ENCODE peak calls at places on chromosomes 12 and 14, in seven cellular contexts. N is HT1080; O is hepatic stellate cell; I is memory B cell; K is activated CD8-positive, alpha-beta memory T cell treated with anti-CD3 and anti-CD28 coated beads for 48 hours; Q is prostate gland; U is osteocyte. E is an unnamed sample.

GRCh38 chr14:94040247-94040646 is 14.1 kb downstream of the OTUB2 start:
- DNase-seq in N (no peak), O (no peak), I (no peak), K (no peak), Q (no peak), U (no peak), E (no peak)

GRCh38 chr12:1474567-1475153 is 119.7 kb downstream of the FBXL14 start:
- DNase-seq in N (peak; percentile 90), O (peak; percentile 65), I (no peak), K (no peak), Q (no peak), U (no peak), E (peak; percentile 67)

GRCh38 chr12:25135531-25136154 is 59.3 kb downstream of the DNAI7 start:
- DNase-seq in N (peak; percentile 15), O (no peak), I (no peak), K (no peak), Q (no peak), U (peak; percentile 88), E (no peak)

GRCh38 chr14:105439710-105440553 is 20.3 kb downstream of the MTA1 start:
- DNase-seq in N (no peak), O (peak; percentile 47), I (no peak), K (no peak), Q (no peak), U (no peak), E (no peak)

GRCh38 chr12:54360717-54361456 is 3.4 kb downstream of the GPR84 start:
- DNase-seq in N (peak; percentile 72), O (peak; percentile 47), I (peak; percentile 42), K (no peak), Q (peak; percentile 70), U (peak; percentile 90), E (peak; percentile 86)

GRCh38 chr14:58787601-58788000 is 149.8 kb downstream of the DACT1 start:
- DNase-seq in N (no peak), O (no peak), I (no peak), K (no peak), Q (no peak), U (no peak), E (no peak)

GRCh38 chr12:41277019-41277770 is 89.1 kb downstream of the PDZRN4 start:
- DNase-seq in N (no peak), O (peak; percentile 20), I (peak; percentile 14), K (no peak), Q (peak; percentile 10), U (no peak), E (peak; percentile 57)

GRCh38 chr14:99571303-99571986 is 32.6 kb downstream of the CCDC85C start:
- DNase-seq in N (no peak), O (no peak), I (no peak), K (no peak), Q (peak; percentile 81), U (no peak), E (peak; percentile 33)

GRCh38 chr14:62443796-62444195 is 601.5 kb downstream of the KCNH5 start:
- DNase-seq in N (peak; percentile 91), O (no peak), I (no peak), K (no peak), Q (no peak), U (no peak), E (peak; percentile 42)

GRCh38 chr12:93758974-93759373 is 81.8 kb downstream of the CRADD start:
- DNase-seq in N (no peak), O (no peak), I (no peak), K (no peak), Q (no peak), U (no peak), E (no peak)

GRCh38 chr14:33602396-33602795 is 348.5 kb downstream of the EGLN3 start:
- DNase-seq in N (no peak), O (no peak), I (no peak), K (no peak), Q (no peak), U (no peak), E (no peak)

GRCh38 chr14:67510121-67510520 is 21.6 kb upstream of the TMEM229B start:
- DNase-seq in N (peak; percentile 44), O (no peak), I (no peak), K (no peak), Q (no peak), U (no peak), E (no peak)

GRCh38 chr14:77508876-77509275 is 10.3 kb upstream of the ISM2 start:
- DNase-seq in N (no peak), O (no peak), I (no peak), K (no peak), Q (no peak), U (no peak), E (peak; percentile 64)

GRCh38 chr12:52044284-52044983 is 6.8 kb upstream of the NR4A1 start:
- DNase-seq in N (no peak), O (peak; percentile 84), I (no peak), K (no peak), Q (peak; percentile 94), U (no peak), E (no peak)

GRCh38 chr12:62466018-62466595 is 519 bp upstream of the MON2 start:
- DNase-seq in N (peak; percentile 32), O (peak; percentile 69), I (peak; percentile 36), K (no peak), Q (peak; percentile 30), U (no peak), E (peak; percentile 44)

GRCh38 chr14:103124501-103125001 is 1.3 kb downstream of the TNFAIP2 start:
- DNase-seq in N (no peak), O (no peak), I (no peak), K (no peak), Q (no peak), U (no peak), E (no peak)

GRCh38 chr12:62684586-62685295 is 218.1 kb downstream of the MON2 start:
- DNase-seq in N (no peak), O (no peak), I (no peak), K (no peak), Q (no peak), U (no peak), E (no peak)

GRCh38 chr12:104064031-104064841 is at the start of gene HCFC2:
- DNase-seq in N (peak; percentile 86), O (peak; percentile 96), I (peak; percentile 96), K (peak; percentile 59), Q (peak; percentile 87), U (peak; percentile 94), E (peak; percentile 90)

GRCh38 chr12:52860102-52860838 is 11.5 kb upstream of the KRT78 start:
- DNase-seq in N (peak; percentile 44), O (peak; percentile 75), I (no peak), K (no peak), Q (no peak), U (no peak), E (peak; percentile 76)

GRCh38 chr12:94595152-94595551 is 55.2 kb downstream of the TMCC3 start:
- DNase-seq in N (peak; percentile 67), O (no peak), I (no peak), K (no peak), Q (no peak), U (no peak), E (peak; percentile 97)

GRCh38 chr12:65944637-65945036 is 120.4 kb downstream of the HMGA2 start:
- DNase-seq in N (no peak), O (no peak), I (no peak), K (no peak), Q (no peak), U (no peak), E (peak; percentile 50)

GRCh38 chr12:4786795-4787194 is 66.6 kb downstream of the GALNT8 start:
- DNase-seq in N (no peak), O (no peak), I (no peak), K (no peak), Q (no peak), U (peak; percentile 38), E (no peak)

GRCh38 chr14:77421241-77421640 is 2.1 kb downstream of the NOXRED1 start:
- DNase-seq in N (no peak), O (no peak), I (no peak), K (no peak), Q (no peak), U (no peak), E (peak; percentile 47)

GRCh38 chr12:102067574-102068258 is 5.9 kb upstream of the WASHC3 start:
- DNase-seq in N (peak; percentile 3), O (no peak), I (no peak), K (no peak), Q (no peak), U (no peak), E (no peak)

GRCh38 chr14:101862711-101863110 is 101.2 kb downstream of the PPP2R5C start:
- DNase-seq in N (peak; percentile 26), O (no peak), I (no peak), K (no peak), Q (no peak), U (no peak), E (no peak)

GRCh38 chr14:92153581-92153980 is 31.8 kb downstream of the CPSF2 start:
- DNase-seq in N (no peak), O (no peak), I (no peak), K (no peak), Q (no peak), U (no peak), E (no peak)

E was measured in PC-3.